ENCODE peak calls at places on chromosomes 3 and 15, in seven cellular contexts. One of them, this sample, is unnamed.

GRCh38 chr3:49476563-49476962 is 6.5 kb downstream of the DAG1 start:
- DNase-seq in breast epithelium: no peak
- DNase-seq in fibroblast of lung: peak; percentile 18
- DNase-seq in IMR-90: no peak
- DNase-seq in thyroid gland: no peak
- DNase-seq in astrocyte: no peak
- DNase-seq in Panc1: no peak
- DNase-seq in this sample: no peak

GRCh38 chr15:77650285-77650684 is 17.6 kb upstream of the LINGO1 start:
- DNase-seq in IMR-90: no peak
- DNase-seq in Panc1: no peak
- DNase-seq in breast epithelium: no peak
- DNase-seq in astrocyte: no peak
- DNase-seq in fibroblast of lung: no peak
- DNase-seq in thyroid gland: no peak
- DNase-seq in this sample: no peak

GRCh38 chr3:120622870-120623718 is 27.0 kb downstream of the NDUFB4 start:
- DNase-seq in breast epithelium: no peak
- DNase-seq in fibroblast of lung: no peak
- DNase-seq in thyroid gland: no peak
- DNase-seq in astrocyte: peak; percentile 57
- DNase-seq in IMR-90: peak; percentile 82
- DNase-seq in Panc1: peak; percentile 57
- DNase-seq in this sample: peak; percentile 16

GRCh38 chr3:72331076-72331475 is 517.2 kb downstream of the SHQ1 start:
- DNase-seq in astrocyte: no peak
- DNase-seq in fibroblast of lung: no peak
- DNase-seq in thyroid gland: no peak
- DNase-seq in breast epithelium: no peak
- DNase-seq in Panc1: no peak
- DNase-seq in IMR-90: no peak
- DNase-seq in this sample: no peak

GRCh38 chr15:50068016-50068415 is 51.0 kb downstream of the ATP8B4 start:
- DNase-seq in fibroblast of lung: no peak
- DNase-seq in thyroid gland: no peak
- DNase-seq in breast epithelium: no peak
- DNase-seq in astrocyte: no peak
- DNase-seq in IMR-90: no peak
- DNase-seq in Panc1: no peak
- DNase-seq in this sample: no peak

GRCh38 chr3:184353546-184353941 is 7.9 kb downstream of the CLCN2 start:
- DNase-seq in breast epithelium: no peak
- DNase-seq in fibroblast of lung: no peak
- DNase-seq in IMR-90: no peak
- DNase-seq in astrocyte: no peak
- DNase-seq in Panc1: no peak
- DNase-seq in thyroid gland: no peak
- DNase-seq in this sample: no peak

GRCh38 chr3:160612386-160613115 is 47.2 kb upstream of the KPNA4 start:
- DNase-seq in IMR-90: no peak
- DNase-seq in thyroid gland: no peak
- DNase-seq in Panc1: no peak
- DNase-seq in astrocyte: no peak
- DNase-seq in breast epithelium: no peak
- DNase-seq in fibroblast of lung: no peak
- DNase-seq in this sample: peak; percentile 56

GRCh38 chr3:172751188-172751571 is 654 bp downstream of the ECT2 start:
- DNase-seq in fibroblast of lung: peak; percentile 34
- DNase-seq in thyroid gland: no peak
- DNase-seq in breast epithelium: no peak
- DNase-seq in IMR-90: peak; percentile 12
- DNase-seq in astrocyte: no peak
- DNase-seq in Panc1: no peak
- DNase-seq in this sample: no peak

GRCh38 chr3:191051037-191051436 is 148.0 kb upstream of the OSTN start:
- DNase-seq in astrocyte: peak; percentile 15
- DNase-seq in IMR-90: peak; percentile 47
- DNase-seq in thyroid gland: no peak
- DNase-seq in fibroblast of lung: peak; percentile 65
- DNase-seq in breast epithelium: no peak
- DNase-seq in Panc1: no peak
- DNase-seq in this sample: peak; percentile 17

GRCh38 chr15:100141304-100142080 is 200.3 kb downstream of the ADAMTS17 start:
- DNase-seq in Panc1: no peak
- DNase-seq in IMR-90: no peak
- DNase-seq in thyroid gland: peak; percentile 25
- DNase-seq in breast epithelium: no peak
- DNase-seq in astrocyte: peak; percentile 55
- DNase-seq in fibroblast of lung: no peak
- DNase-seq in this sample: no peak

GRCh38 chr15:34679326-34679725 is 75.5 kb downstream of the GJD2 start:
- DNase-seq in IMR-90: peak; percentile 15
- DNase-seq in astrocyte: no peak
- DNase-seq in fibroblast of lung: peak; percentile 28
- DNase-seq in Panc1: no peak
- DNase-seq in thyroid gland: no peak
- DNase-seq in breast epithelium: no peak
- DNase-seq in this sample: no peak

GRCh38 chr15:86526938-86527735 is 447.5 kb downstream of the AGBL1 start:
- DNase-seq in IMR-90: no peak
- DNase-seq in thyroid gland: no peak
- DNase-seq in fibroblast of lung: no peak
- DNase-seq in breast epithelium: no peak
- DNase-seq in Panc1: no peak
- DNase-seq in astrocyte: no peak
- DNase-seq in this sample: no peak

GRCh38 chr3:98645039-98645438 is 51.6 kb upstream of the CPOX start:
- DNase-seq in astrocyte: no peak
- DNase-seq in breast epithelium: no peak
- DNase-seq in fibroblast of lung: no peak
- DNase-seq in Panc1: no peak
- DNase-seq in thyroid gland: peak; percentile 11
- DNase-seq in IMR-90: no peak
- DNase-seq in this sample: no peak

GRCh38 chr15:28885289-28885629 is 515 bp upstream of the APBA2 start:
- DNase-seq in fibroblast of lung: peak; percentile 15
- DNase-seq in astrocyte: no peak
- DNase-seq in breast epithelium: no peak
- DNase-seq in thyroid gland: no peak
- DNase-seq in IMR-90: no peak
- DNase-seq in Panc1: no peak
- DNase-seq in this sample: no peak

GRCh38 chr15:68620721-68621528 is 42.1 kb downstream of the CORO2B start:
- DNase-seq in Panc1: no peak
- DNase-seq in fibroblast of lung: peak; percentile 99
- DNase-seq in breast epithelium: no peak
- DNase-seq in thyroid gland: peak; percentile 43
- DNase-seq in IMR-90: peak; percentile 98
- DNase-seq in astrocyte: peak; percentile 96
- DNase-seq in this sample: no peak

GRCh38 chr15:90266485-90266884 is 1.0 kb downstream of the NGRN start:
- DNase-seq in astrocyte: no peak
- DNase-seq in fibroblast of lung: peak; percentile 29
- DNase-seq in Panc1: no peak
- DNase-seq in IMR-90: peak; percentile 20
- DNase-seq in thyroid gland: no peak
- DNase-seq in breast epithelium: no peak
- DNase-seq in this sample: no peak

GRCh38 chr15:41844814-41845213 is 6.2 kb downstream of the PLA2G4B start:
- DNase-seq in thyroid gland: peak; percentile 78
- DNase-seq in astrocyte: no peak
- DNase-seq in fibroblast of lung: no peak
- DNase-seq in breast epithelium: no peak
- DNase-seq in IMR-90: no peak
- DNase-seq in Panc1: no peak
- DNase-seq in this sample: no peak

GRCh38 chr3:39149059-39149455 is 4.3 kb downstream of the CSRNP1 start:
- DNase-seq in breast epithelium: no peak
- DNase-seq in IMR-90: no peak
- DNase-seq in fibroblast of lung: no peak
- DNase-seq in thyroid gland: no peak
- DNase-seq in astrocyte: no peak
- DNase-seq in Panc1: no peak
- DNase-seq in this sample: no peak

GRCh38 chr15:25770618-25771369 is 92.3 kb downstream of the ATP10A start:
- DNase-seq in breast epithelium: no peak
- DNase-seq in IMR-90: no peak
- DNase-seq in fibroblast of lung: no peak
- DNase-seq in astrocyte: no peak
- DNase-seq in Panc1: no peak
- DNase-seq in thyroid gland: no peak
- DNase-seq in this sample: no peak

GRCh38 chr3:99084825-99085224 is 183.3 kb upstream of the DCBLD2 start:
- DNase-seq in thyroid gland: no peak
- DNase-seq in Panc1: no peak
- DNase-seq in breast epithelium: no peak
- DNase-seq in astrocyte: peak; percentile 3
- DNase-seq in IMR-90: no peak
- DNase-seq in fibroblast of lung: no peak
- DNase-seq in this sample: no peak

GRCh38 chr3:177551431-177551836 is 354.2 kb upstream of the TBL1XR1 start:
- DNase-seq in IMR-90: no peak
- DNase-seq in astrocyte: no peak
- DNase-seq in thyroid gland: no peak
- DNase-seq in breast epithelium: no peak
- DNase-seq in Panc1: no peak
- DNase-seq in fibroblast of lung: no peak
- DNase-seq in this sample: no peak

GRCh38 chr3:195909645-195910498 is 1.5 kb upstream of the TNK2 start:
- DNase-seq in thyroid gland: peak; percentile 82
- DNase-seq in breast epithelium: peak; percentile 81
- DNase-seq in Panc1: no peak
- DNase-seq in IMR-90: peak; percentile 61
- DNase-seq in astrocyte: peak; percentile 38
- DNase-seq in fibroblast of lung: peak; percentile 71
- DNase-seq in this sample: peak; percentile 50

GRCh38 chr3:185503467-185503975 is 4.7 kb upstream of the TMEM41A start:
- DNase-seq in Panc1: no peak
- DNase-seq in astrocyte: no peak
- DNase-seq in breast epithelium: no peak
- DNase-seq in IMR-90: no peak
- DNase-seq in fibroblast of lung: no peak
- DNase-seq in thyroid gland: no peak
- DNase-seq in this sample: no peak

GRCh38 chr3:100717063-100717462 is 7.8 kb downstream of the TFG start:
- DNase-seq in fibroblast of lung: no peak
- DNase-seq in astrocyte: no peak
- DNase-seq in thyroid gland: no peak
- DNase-seq in IMR-90: no peak
- DNase-seq in breast epithelium: no peak
- DNase-seq in Panc1: no peak
- DNase-seq in this sample: no peak
- H3K4me1 ChIP-seq in fibroblast of lung: peaks cover 2% of the 10 kb centered on the region
- H3K4me1 ChIP-seq in astrocyte: peaks cover 5% of the 10 kb centered on the region
- H3K4me1 ChIP-seq in thyroid gland: peaks cover 11% of the 10 kb centered on the region
- H3K4me1 ChIP-seq in IMR-90: peaks cover 5% of the 10 kb centered on the region
- H3K4me1 ChIP-seq in breast epithelium: peaks cover 7% of the 10 kb centered on the region
- H3K4me1 ChIP-seq in Panc1: peaks cover 11% of the 10 kb centered on the region
- H3K4me1 ChIP-seq in this sample: no peaks in the 10 kb centered on the region

GRCh38 chr3:136327671-136328070 is 77.5 kb downstream of the PCCB start:
- DNase-seq in IMR-90: no peak
- DNase-seq in breast epithelium: no peak
- DNase-seq in Panc1: no peak
- DNase-seq in thyroid gland: no peak
- DNase-seq in astrocyte: no peak
- DNase-seq in fibroblast of lung: no peak
- DNase-seq in this sample: no peak

GRCh38 chr3:136330900-136331299 is 80.8 kb downstream of the PCCB start:
- DNase-seq in Panc1: no peak
- DNase-seq in IMR-90: no peak
- DNase-seq in fibroblast of lung: no peak
- DNase-seq in astrocyte: no peak
- DNase-seq in thyroid gland: no peak
- DNase-seq in breast epithelium: no peak
- DNase-seq in this sample: no peak

GRCh38 chr3:136332302-136332701 is 82.2 kb downstream of the PCCB start:
- DNase-seq in thyroid gland: no peak
- DNase-seq in Panc1: no peak
- DNase-seq in IMR-90: no peak
- DNase-seq in breast epithelium: no peak
- DNase-seq in fibroblast of lung: no peak
- DNase-seq in astrocyte: no peak
- DNase-seq in this sample: no peak

GRCh38 chr3:136329593-136329992 is 79.5 kb downstream of the PCCB start:
- DNase-seq in Panc1: no peak
- DNase-seq in astrocyte: no peak
- DNase-seq in thyroid gland: no peak
- DNase-seq in fibroblast of lung: no peak
- DNase-seq in breast epithelium: no peak
- DNase-seq in IMR-90: no peak
- DNase-seq in this sample: no peak

GRCh38 chr3:136326316-136326715 is 76.2 kb downstream of the PCCB start:
- DNase-seq in fibroblast of lung: no peak
- DNase-seq in Panc1: no peak
- DNase-seq in thyroid gland: no peak
- DNase-seq in IMR-90: no peak
- DNase-seq in breast epithelium: no peak
- DNase-seq in astrocyte: no peak
- DNase-seq in this sample: no peak
- TF ChIP-seq CTCF in fibroblast of lung: no peak
- TF ChIP-seq CTCF in Panc1: no peak
- TF ChIP-seq CTCF in thyroid gland: no peak
- TF ChIP-seq CTCF in IMR-90: no peak
- TF ChIP-seq CTCF in breast epithelium: no peak
- TF ChIP-seq CTCF in astrocyte: no peak
- TF ChIP-seq CTCF in this sample: no peak

DNA sequence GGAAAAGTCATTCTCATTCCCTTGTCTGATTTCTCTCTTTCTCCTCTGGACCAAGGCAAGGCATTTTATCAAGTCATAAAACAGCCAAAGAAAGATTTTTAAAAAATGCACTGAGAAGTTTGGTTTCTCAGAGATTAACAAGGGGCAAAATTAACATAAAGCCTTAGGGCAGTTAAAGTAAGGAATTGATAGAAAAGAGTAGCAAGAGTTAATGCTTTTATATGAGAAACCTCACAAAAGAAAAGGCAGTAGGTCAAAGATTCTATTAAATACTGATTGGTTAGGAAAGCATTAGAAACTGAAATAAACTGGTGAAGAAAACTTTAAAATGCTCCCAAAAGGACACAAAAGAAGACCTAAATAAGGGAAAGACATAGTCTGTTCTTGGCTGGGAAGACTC is 121.0 kb upstream of the PRTG start:
- DNase-seq in astrocyte: no peak
- DNase-seq in Panc1: no peak
- DNase-seq in thyroid gland: no peak
- DNase-seq in breast epithelium: no peak
- DNase-seq in fibroblast of lung: no peak
- DNase-seq in IMR-90: no peak
- DNase-seq in this sample: no peak
- H3K27ac ChIP-seq in astrocyte: no peak overlapping the region
- H3K27ac ChIP-seq in Panc1: no peak overlapping the region
- H3K27ac ChIP-seq in thyroid gland: no peak overlapping the region
- H3K27ac ChIP-seq in breast epithelium: no peak overlapping the region
- H3K27ac ChIP-seq in fibroblast of lung: no peak overlapping the region
- H3K27ac ChIP-seq in IMR-90: no peak overlapping the region
- H3K27ac ChIP-seq in this sample: no peak overlapping the region

DNA sequence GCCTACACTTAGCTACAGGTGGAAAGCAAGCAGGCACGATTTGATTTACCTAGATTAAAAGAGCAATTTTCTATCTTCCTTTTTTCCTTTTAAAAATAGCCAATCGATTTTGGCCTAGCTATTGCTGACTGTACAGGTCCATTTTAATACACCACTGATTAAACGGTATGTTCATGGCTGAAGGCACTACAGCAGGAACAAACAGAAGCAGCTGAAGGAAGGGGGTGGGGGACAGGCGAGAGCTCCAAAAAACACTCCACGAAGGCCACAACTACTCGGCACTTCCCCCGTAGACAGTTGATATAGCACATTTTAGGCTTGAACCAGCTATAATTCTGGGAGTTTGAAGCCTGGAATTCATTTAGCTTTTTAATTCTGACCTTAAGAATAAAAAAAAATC is 115.5 kb downstream of the TIGIT start:
- DNase-seq in IMR-90: no peak
- DNase-seq in breast epithelium: no peak
- DNase-seq in Panc1: no peak
- DNase-seq in astrocyte: peak; percentile 6
- DNase-seq in fibroblast of lung: no peak
- DNase-seq in thyroid gland: peak; percentile 65
- DNase-seq in this sample: no peak
- H3K4me1 ChIP-seq in IMR-90: peaks cover 19% of the 10 kb centered on the region
- H3K4me1 ChIP-seq in breast epithelium: peaks cover 9% of the 10 kb centered on the region
- H3K4me1 ChIP-seq in Panc1: no peaks in the 10 kb centered on the region
- H3K4me1 ChIP-seq in astrocyte: peaks cover 49% of the 10 kb centered on the region
- H3K4me1 ChIP-seq in fibroblast of lung: peaks cover 37% of the 10 kb centered on the region
- H3K4me1 ChIP-seq in thyroid gland: peaks cover 42% of the 10 kb centered on the region
- H3K4me1 ChIP-seq in this sample: peaks cover 3% of the 10 kb centered on the region